ENCODE peak calls at places on chromosome 15, in four cellular contexts. O, X, C and B are unnamed samples.

GRCh38 chr15:65512807-65513416 is 4.6 kb downstream of the DPP8 start:
- DNase-seq in O (no peak), X (peak; percentile 67), C (no peak), B (no peak)

GRCh38 chr15:51909591-51909990 is 62.0 kb downstream of the LEO1 start:
- DNase-seq in O (no peak), X (no peak), C (no peak), B (no peak)

GRCh38 chr15:71743861-71744382 is 66.4 kb upstream of the NR2E3 start:
- DNase-seq in O (no peak), X (peak; percentile 66), C (no peak), B (peak; percentile 69)

GRCh38 chr15:25790003-25790660 is 73.0 kb downstream of the ATP10A start:
- DNase-seq in O (no peak), X (no peak), C (no peak), B (peak; percentile 90)

GRCh38 chr15:98648654-98649537 is 557 bp downstream of the IGF1R start:
- DNase-seq in O (no peak), X (peak; percentile 57), C (no peak), B (peak; percentile 47)

GRCh38 chr15:70507772-70508351 is 255.5 kb downstream of the UACA start:
- DNase-seq in O (peak; percentile 99), X (no peak), C (no peak), B (peak; percentile 38)

GRCh38 chr15:47813985-47814384 is 96.7 kb downstream of the SEMA6D start:
- DNase-seq in O (no peak), X (no peak), C (peak; percentile 68), B (no peak)

GRCh38 chr15:31304736-31305365 is 21.8 kb upstream of the KLF13 start:
- DNase-seq in O (no peak), X (no peak), C (no peak), B (no peak)

GRCh38 chr15:76169013-76169412 is 109.2 kb downstream of the TMEM266 start:
- DNase-seq in O (no peak), X (peak; percentile 50), C (no peak), B (peak; percentile 29)

GRCh38 chr15:100889359-100890058 is 9.9 kb downstream of the ALDH1A3 start:
- DNase-seq in O (no peak), X (no peak), C (no peak), B (peak; percentile 85)

GRCh38 chr15:72154316-72154715 is 36.1 kb downstream of the SENP8 start:
- DNase-seq in O (no peak), X (no peak), C (no peak), B (no peak)

GRCh38 chr15:92879949-92880725 is 20.0 kb upstream of the CHD2 start:
- DNase-seq in O (no peak), X (no peak), C (no peak), B (no peak)

GRCh38 chr15:76823303-76823702 is 81.8 kb downstream of the SCAPER start:
- DNase-seq in O (no peak), X (no peak), C (no peak), B (no peak)

GRCh38 chr15:63104727-63105126 is 16.9 kb upstream of the LACTB start:
- DNase-seq in O (no peak), X (no peak), C (no peak), B (peak; percentile 53)

GRCh38 chr15:69885182-69886041 is 212.3 kb downstream of the TLE3 start:
- DNase-seq in O (no peak), X (no peak), C (no peak), B (no peak)

GRCh38 chr15:38721549-38721948 is 156.9 kb upstream of the RASGRP1 start:
- DNase-seq in O (no peak), X (no peak), C (no peak), B (peak; percentile 45)

GRCh38 chr15:78761020-78761419 is 50.2 kb downstream of the ADAMTS7 start:
- DNase-seq in O (no peak), X (no peak), C (no peak), B (no peak)

GRCh38 chr15:70017796-70018195 is 79.9 kb downstream of the TLE3 start:
- DNase-seq in O (no peak), X (no peak), C (no peak), B (no peak)

GRCh38 chr15:68614621-68615035 is 35.8 kb downstream of the CORO2B start:
- DNase-seq in O (no peak), X (no peak), C (no peak), B (no peak)

GRCh38 chr15:100463515-100463914 is 65.2 kb downstream of the CERS3 start:
- DNase-seq in O (no peak), X (no peak), C (no peak), B (no peak)

GRCh38 chr15:63560741-63561448 is 36.3 kb upstream of the FBXL22 start:
- DNase-seq in O (no peak), X (no peak), C (no peak), B (peak; percentile 27)

GRCh38 chr15:51460796-51461195 is 119.3 kb downstream of the GLDN start:
- DNase-seq in O (no peak), X (no peak), C (no peak), B (no peak)

GRCh38 chr15:78312956-78313355 is 13.5 kb upstream of the SKIC8 start:
- DNase-seq in O (no peak), X (no peak), C (no peak), B (no peak)

GRCh38 chr15:65054333-65055200 is 9.4 kb downstream of the SLC51B start:
- DNase-seq in O (peak; percentile 93), X (peak; percentile 76), C (no peak), B (peak; percentile 68)

GRCh38 chr15:39786444-39787056 is 3.9 kb upstream of the FSIP1 start:
- DNase-seq in O (peak; percentile 21), X (peak; percentile 61), C (no peak), B (peak; percentile 75)

GRCh38 chr15:30906366-30906765 is 2.7 kb downstream of the FAN1 start:
- DNase-seq in O (no peak), X (no peak), C (no peak), B (no peak)

GRCh38 chr15:91374336-91374735 is 274.3 kb downstream of the SV2B start:
- DNase-seq in O (no peak), X (no peak), C (no peak), B (no peak)

GRCh38 chr15:23564798-23565394 is 578 bp upstream of the MKRN3 start:
- DNase-seq in O (no peak), X (peak; percentile 46), C (no peak), B (no peak)

GRCh38 chr15:95503640-95504225 is 826.8 kb upstream of the NR2F2 start:
- DNase-seq in O (no peak), X (no peak), C (peak; percentile 69), B (no peak)

GRCh38 chr15:81106560-81106959 is 27.5 kb upstream of the CFAP161 start:
- DNase-seq in O (peak; percentile 61), X (peak; percentile 86), C (peak; percentile 8), B (peak; percentile 87)

GRCh38 chr15:88975891-88976290 is 62.7 kb upstream of the MFGE8 start:
- DNase-seq in O (no peak), X (no peak), C (no peak), B (no peak)

GRCh38 chr15:25481208-25481862 is 42.5 kb upstream of the UBE3A start:
- DNase-seq in O (no peak), X (no peak), C (no peak), B (no peak)

GRCh38 chr15:95407534-95407933 is 923.0 kb upstream of the NR2F2 start:
- DNase-seq in O (no peak), X (no peak), C (no peak), B (no peak)

GRCh38 chr15:29111705-29112281 is 157.8 kb downstream of the NSMCE3 start:
- DNase-seq in O (no peak), X (no peak), C (no peak), B (no peak)

GRCh38 chr15:98177950-98178848 is 217.7 kb downstream of the ARRDC4 start:
- DNase-seq in O (peak; percentile 48), X (peak; percentile 69), C (no peak), B (peak; percentile 29)

GRCh38 chr15:80152896-80153876 is at the start of gene FAH:
- DNase-seq in O (no peak), X (peak; percentile 57), C (no peak), B (peak; percentile 53)

GRCh38 chr15:28051920-28052633 is 47.0 kb downstream of the OCA2 start:
- DNase-seq in O (no peak), X (no peak), C (no peak), B (no peak)

GRCh38 chr15:71386448-71387236 is 271.4 kb downstream of the THSD4 start:
- DNase-seq in O (no peak), X (peak; percentile 12), C (no peak), B (peak; percentile 38)

DNA sequence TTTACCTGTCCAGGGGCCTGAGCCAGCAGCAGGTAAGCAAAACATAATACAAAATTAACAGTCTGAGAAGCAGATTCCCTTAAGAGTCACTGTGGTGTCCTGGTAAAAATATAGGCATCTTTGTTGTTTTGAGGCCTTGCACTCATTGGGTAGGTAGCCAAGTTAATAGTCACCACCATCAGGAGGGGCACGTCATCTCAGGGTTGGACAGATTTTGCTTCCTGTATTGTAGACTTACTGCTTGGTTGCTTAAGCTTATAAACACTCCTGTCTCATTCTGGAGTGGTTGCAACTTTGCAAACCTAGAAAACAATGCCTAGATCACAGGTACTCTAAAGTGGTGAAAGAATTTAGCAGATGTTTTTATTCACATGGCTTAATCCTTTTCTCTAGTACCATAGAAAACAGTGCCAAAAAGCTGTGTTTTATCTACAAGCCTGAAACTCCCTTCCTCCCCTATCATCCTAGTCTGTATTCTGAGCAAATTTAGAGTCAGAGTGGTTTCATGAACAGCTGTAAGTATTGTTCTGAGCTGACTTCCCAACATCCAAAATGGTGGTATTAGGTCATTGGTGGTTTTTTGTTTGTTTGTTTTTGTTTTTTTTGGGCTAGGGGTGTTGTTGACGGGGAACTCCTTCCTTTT is 201.8 kb downstream of the AKAP13 start:
- DNase-seq in O (no peak), X (no peak), C (peak; percentile 34), B (peak; percentile 24)
- TF ChIP-seq BHLHE40 in O (no peak), X (no peak), C (no peak), B (no peak)

DNA sequence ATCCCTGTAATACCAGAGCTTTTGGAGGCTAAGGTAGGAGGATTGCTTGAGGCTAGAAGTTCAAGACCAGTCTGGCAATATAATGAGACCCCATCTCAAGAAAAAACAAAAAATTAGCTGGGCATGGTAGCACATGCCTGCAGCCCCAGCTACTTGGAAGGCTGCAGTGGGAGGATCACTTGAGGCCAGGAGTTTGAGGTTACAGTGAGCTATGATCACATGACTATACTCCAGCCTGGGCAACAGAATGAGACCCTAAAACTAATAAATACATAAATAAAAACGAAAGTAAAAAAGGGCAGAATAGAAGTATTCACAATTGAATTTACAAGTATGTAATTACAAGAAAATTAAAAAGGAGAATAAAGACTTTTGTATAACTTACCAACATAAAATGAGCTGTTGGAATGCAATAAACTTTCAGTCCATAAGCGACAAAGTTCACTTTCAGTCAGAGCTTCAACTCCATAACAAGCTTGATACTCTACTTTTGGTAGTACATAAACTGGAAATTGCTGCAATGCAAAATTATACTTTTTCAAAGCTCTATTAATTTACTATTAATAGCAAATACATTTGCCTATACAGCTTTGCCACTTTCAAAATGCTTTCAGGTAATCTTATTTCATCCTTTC is 36.8 kb downstream of the ICE2 start:
- DNase-seq in O (no peak), X (no peak), C (no peak), B (no peak)
- H3K4me1 ChIP-seq in O (peaks cover 53% of the 10 kb centered on the region), X (no peaks in the 10 kb centered on the region), C (no peaks in the 10 kb centered on the region), B (peaks cover 2% of the 10 kb centered on the region)

DNA sequence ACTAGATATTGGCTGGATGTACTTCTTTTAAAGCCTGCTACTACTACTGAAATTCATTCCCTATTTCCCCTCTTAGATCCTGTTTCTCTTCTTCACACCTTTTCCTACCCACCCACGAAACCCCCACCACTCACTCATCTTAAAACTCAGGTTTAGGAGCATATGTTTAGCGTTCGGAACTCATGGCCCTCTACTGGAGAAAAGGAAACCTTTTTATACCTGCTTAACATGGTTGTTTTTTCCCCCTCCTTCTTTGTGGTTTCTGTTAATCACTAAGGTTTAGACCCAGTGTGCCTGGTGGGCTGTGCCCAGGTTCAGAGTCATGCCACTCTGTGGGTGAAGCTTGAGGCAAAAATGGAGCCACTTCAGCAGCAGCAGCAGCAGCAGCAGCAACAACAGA is 2.6 kb downstream of the ARID3B start:
- DNase-seq in O (no peak), X (peak; percentile 28), C (no peak), B (no peak)
- TF ChIP-seq ELK1 in O (no peak), X (no peak), C (no peak), B (no peak)

GRCh38 chr15:57752426-57752825 is 45.9 kb downstream of the POLR2M start:
- DNase-seq in O (peak; percentile 13), X (no peak), C (no peak), B (no peak)
- TF ChIP-seq BHLHE40 in O (no peak), X (no peak), C (no peak), B (no peak)